ENCODE peak calls at places on chromosomes 1 and 21, in nine cellular contexts. R is nephron progenitor cell, U is HL-60, Y is NAMALWA, S is hepatocyte, P is mesenteric fat pad, I is HFF-Myc, V is EH, B is T-helper 1 cell. J is an unnamed sample.

GRCh38 chr1:232634086-232634485 is 4.2 kb upstream of the SIPA1L2 start:
- DNase-seq in R (no peak), Y (peak; percentile 35), B (no peak), V (no peak), I (no peak), P (no peak), S (no peak), U (peak; percentile 79), J (no peak)

GRCh38 chr1:26799479-26800133 is 11.9 kb downstream of the PIGV start:
- DNase-seq in B (no peak), U (no peak), Y (no peak), R (no peak), S (peak; percentile 47), P (no peak), I (no peak), V (peak; percentile 83), J (peak; percentile 71)

GRCh38 chr1:8174807-8175206 is 143.1 kb upstream of the SLC45A1 start:
- DNase-seq in V (no peak), R (no peak), S (no peak), P (no peak), I (no peak), Y (no peak), B (no peak), U (no peak), J (no peak)

GRCh38 chr1:83689900-83690868 is 308.7 kb downstream of the TTLL7 start:
- DNase-seq in I (no peak), V (no peak), U (no peak), P (no peak), B (no peak), S (no peak), R (no peak), Y (no peak), J (no peak)

GRCh38 chr21:26572668-26573381 is at the start of gene CYYR1:
- DNase-seq in Y (no peak), V (peak; percentile 1), U (no peak), B (no peak), R (peak; percentile 83), I (no peak), S (peak; percentile 50), P (peak; percentile 89), J (no peak)

GRCh38 chr1:43847290-43847689 is 86.3 kb upstream of the ARTN start:
- DNase-seq in I (no peak), Y (no peak), S (no peak), B (no peak), R (no peak), U (no peak), V (peak; percentile 27), P (no peak), J (no peak)

GRCh38 chr1:31802190-31803150 is 13.4 kb downstream of the SPOCD1 start:
- DNase-seq in P (no peak), I (no peak), R (no peak), S (no peak), U (no peak), B (no peak), Y (no peak), V (peak; percentile 47), J (no peak)

GRCh38 chr1:161046574-161047167 is 894 bp upstream of the USF1 start:
- DNase-seq in R (no peak), U (peak; percentile 61), V (no peak), B (no peak), P (no peak), S (no peak), Y (peak; percentile 92), I (no peak), J (no peak)

GRCh38 chr1:186793582-186793927 is 35.2 kb upstream of the PLA2G4A start:
- DNase-seq in S (no peak), Y (no peak), V (peak; percentile 6), P (no peak), U (no peak), R (no peak), B (no peak), I (no peak), J (no peak)

GRCh38 chr1:208962867-208963266 is 620.6 kb upstream of the CAMK1G start:
- DNase-seq in P (no peak), U (no peak), I (no peak), R (no peak), Y (no peak), S (no peak), B (no peak), V (peak; percentile 34), J (no peak)